ENCODE peak calls at places on chromosomes 5 and 9, in seven cellular contexts. G, L, P, V, O, U and Z are unnamed samples.

GRCh38 chr5:15365040-15365439 is 134.9 kb upstream of the FBXL7 start:
- DNase-seq in G (no peak), L (no peak), P (no peak), V (no peak), O (no peak), U (no peak), Z (no peak)

GRCh38 chr9:28770827-28771226 is 1197.5 kb upstream of the C9orf72 start:
- DNase-seq in G (no peak), L (no peak), P (no peak), V (no peak), O (no peak), U (no peak), Z (no peak)

GRCh38 chr9:3758816-3759576 is 233.2 kb upstream of the RFX3 start:
- DNase-seq in G (no peak), L (peak; percentile 52), P (no peak), V (no peak), O (no peak), U (no peak), Z (no peak)

GRCh38 chr5:171596391-171596878 is 177.0 kb downstream of the FGF18 start:
- DNase-seq in G (no peak), L (peak; percentile 97), P (no peak), V (no peak), O (no peak), U (no peak), Z (no peak)

GRCh38 chr5:2670856-2671404 is 80.5 kb downstream of the IRX2 start:
- DNase-seq in G (no peak), L (no peak), P (no peak), V (no peak), O (no peak), U (no peak), Z (no peak)

GRCh38 chr5:32387176-32387575 is 57.4 kb downstream of the ZFR start:
- DNase-seq in G (no peak), L (no peak), P (no peak), V (no peak), O (no peak), U (no peak), Z (no peak)

GRCh38 chr9:93254806-93255519 is 71.0 kb downstream of the WNK2 start:
- DNase-seq in G (no peak), L (no peak), P (peak; percentile 40), V (peak; percentile 39), O (no peak), U (no peak), Z (no peak)

GRCh38 chr5:45098483-45098882 is 289.7 kb downstream of the MRPS30 start:
- DNase-seq in G (no peak), L (no peak), P (no peak), V (no peak), O (no peak), U (no peak), Z (no peak)

GRCh38 chr5:115514220-115514619 is 30.4 kb downstream of the FEM1C start:
- DNase-seq in G (no peak), L (peak; percentile 39), P (no peak), V (no peak), O (no peak), U (no peak), Z (no peak)

GRCh38 chr5:73204302-73204701 is 31.3 kb downstream of the TMEM174 start:
- DNase-seq in G (no peak), L (no peak), P (no peak), V (no peak), O (no peak), U (no peak), Z (no peak)

GRCh38 chr9:27749838-27750237 is 176.6 kb upstream of the C9orf72 start:
- DNase-seq in G (no peak), L (no peak), P (no peak), V (no peak), O (no peak), U (no peak), Z (no peak)

GRCh38 chr9:117092582-117092981 is 322.3 kb downstream of the ASTN2 start:
- DNase-seq in G (no peak), L (no peak), P (no peak), V (no peak), O (no peak), U (no peak), Z (no peak)

GRCh38 chr9:68777070-68777763 is 72.2 kb downstream of the PIP5K1B start:
- DNase-seq in G (no peak), L (no peak), P (no peak), V (no peak), O (no peak), U (no peak), Z (no peak)

GRCh38 chr9:128689820-128690683 is 1.0 kb downstream of the SET start:
- DNase-seq in G (peak; percentile 55), L (peak; percentile 36), P (no peak), V (peak; percentile 95), O (peak; percentile 44), U (no peak), Z (peak; percentile 77)

GRCh38 chr5:179794575-179794974 is 789 bp downstream of the LTC4S start:
- DNase-seq in G (no peak), L (no peak), P (no peak), V (no peak), O (no peak), U (no peak), Z (no peak)

GRCh38 chr5:90473321-90474234 is 993 bp downstream of the MBLAC2 start:
- DNase-seq in G (peak; percentile 69), L (peak; percentile 34), P (peak; percentile 83), V (peak; percentile 15), O (no peak), U (peak; percentile 16), Z (peak; percentile 14)

GRCh38 chr9:78972303-78973002 is 599.3 kb upstream of the TLE4 start:
- DNase-seq in G (no peak), L (no peak), P (no peak), V (no peak), O (no peak), U (no peak), Z (no peak)

GRCh38 chr5:14395411-14395810 is 186.2 kb upstream of the OTULINL start:
- DNase-seq in G (no peak), L (no peak), P (no peak), V (no peak), O (no peak), U (no peak), Z (no peak)

GRCh38 chr9:113963017-113963620 is 87.0 kb downstream of the ZNF618 start:
- DNase-seq in G (peak; percentile 40), L (peak; percentile 62), P (no peak), V (peak; percentile 34), O (no peak), U (peak; percentile 17), Z (peak; percentile 34)

GRCh38 chr9:4292781-4293180 is 7.1 kb downstream of the GLIS3 start:
- DNase-seq in G (no peak), L (peak; percentile 14), P (no peak), V (no peak), O (no peak), U (peak; percentile 84), Z (no peak)

GRCh38 chr9:134211811-134212460 is 47.6 kb upstream of the RNU6ATAC start:
- DNase-seq in G (no peak), L (no peak), P (peak; percentile 35), V (no peak), O (no peak), U (no peak), Z (no peak)

GRCh38 chr5:103847060-103847459 is 284.5 kb upstream of the NUDT12 start:
- DNase-seq in G (no peak), L (peak; percentile 24), P (no peak), V (no peak), O (no peak), U (peak; percentile 36), Z (no peak)

GRCh38 chr9:114898741-114899140 is 31.6 kb downstream of the TNFSF8 start:
- DNase-seq in G (peak; percentile 9), L (peak; percentile 79), P (no peak), V (peak; percentile 57), O (peak; percentile 68), U (no peak), Z (peak; percentile 53)

GRCh38 chr9:136483589-136484152 is 831 bp upstream of the SEC16A start:
- DNase-seq in G (peak; percentile 94), L (peak; percentile 79), P (peak; percentile 90), V (peak; percentile 97), O (peak; percentile 96), U (peak; percentile 85), Z (peak; percentile 94)

GRCh38 chr5:115418788-115419187 is 122.3 kb upstream of the CCDC112 start:
- DNase-seq in G (no peak), L (no peak), P (no peak), V (no peak), O (no peak), U (no peak), Z (no peak)

GRCh38 chr9:108241384-108241783 is 614.4 kb downstream of the ACTL7B start:
- DNase-seq in G (no peak), L (no peak), P (no peak), V (no peak), O (no peak), U (no peak), Z (no peak)

GRCh38 chr9:13841801-13842462 is 472.0 kb downstream of the NFIB start:
- DNase-seq in G (no peak), L (no peak), P (no peak), V (no peak), O (no peak), U (no peak), Z (no peak)

GRCh38 chr5:61884242-61884855 is 421.7 kb upstream of the KIF2A start:
- DNase-seq in G (no peak), L (no peak), P (no peak), V (no peak), O (no peak), U (peak; percentile 71), Z (no peak)

GRCh38 chr5:107425541-107426031 is 245.2 kb downstream of the EFNA5 start:
- DNase-seq in G (no peak), L (peak; percentile 80), P (no peak), V (no peak), O (no peak), U (peak; percentile 85), Z (no peak)

GRCh38 chr5:77957-78804 is 13.8 kb upstream of the PLEKHG4B start:
- DNase-seq in G (no peak), L (peak; percentile 61), P (peak; percentile 74), V (peak; percentile 39), O (no peak), U (no peak), Z (peak; percentile 36)

GRCh38 chr9:86807577-86807976 is 139.7 kb downstream of the GAS1 start:
- DNase-seq in G (no peak), L (no peak), P (no peak), V (no peak), O (no peak), U (no peak), Z (no peak)

GRCh38 chr9:127155314-127155713 is 32.9 kb upstream of the ANGPTL2 start:
- DNase-seq in G (no peak), L (no peak), P (no peak), V (no peak), O (no peak), U (no peak), Z (no peak)

GRCh38 chr9:125748511-125749099 is 1.4 kb downstream of the PBX3 start:
- DNase-seq in G (no peak), L (no peak), P (no peak), V (peak; percentile 35), O (no peak), U (no peak), Z (no peak)

GRCh38 chr5:132408456-132408855 is 38.9 kb downstream of the SLC22A5 start:
- DNase-seq in G (no peak), L (no peak), P (no peak), V (no peak), O (no peak), U (no peak), Z (no peak)

GRCh38 chr9:70218767-70219166 is 40.0 kb upstream of the SMC5 start:
- DNase-seq in G (no peak), L (peak; percentile 58), P (no peak), V (no peak), O (no peak), U (no peak), Z (no peak)

GRCh38 chr5:32984851-32985250 is 273.7 kb downstream of the NPR3 start:
- DNase-seq in G (no peak), L (peak; percentile 54), P (no peak), V (no peak), O (no peak), U (no peak), Z (no peak)

GRCh38 chr9:100505564-100506159 is 32.7 kb downstream of the TMEFF1 start:
- DNase-seq in G (peak; percentile 65), L (peak; percentile 65), P (no peak), V (no peak), O (peak; percentile 21), U (peak; percentile 32), Z (peak; percentile 49)

GRCh38 chr5:60943624-60944023 is 1.2 kb downstream of the ERCC8 start:
- DNase-seq in G (no peak), L (no peak), P (no peak), V (no peak), O (no peak), U (no peak), Z (no peak)